ENCODE peak calls at places on chromosomes 2 and 18, in eight cellular contexts. Y, J, X, L, N, F, S and M are unnamed samples.
A peak's percentile ranks its signal among the peaks of the same experiment; 100 is the strongest.

GRCh38 chr18:36532815-36533214 is 235.3 kb downstream of the FHOD3 start:
- DNase-seq in S (no peak), F (no peak), L (no peak), X (no peak), Y (no peak), N (no peak), J (no peak), M (no peak)

GRCh38 chr18:59272221-59272888 is 899 bp downstream of the RAX start:
- DNase-seq in L (no peak), J (no peak), X (no peak), N (no peak), S (peak; percentile 32), F (no peak), Y (no peak), M (no peak)

GRCh38 chr2:241519669-241520068 is 11.3 kb upstream of the STK25 start:
- DNase-seq in X (no peak), F (no peak), N (peak; percentile 19), L (no peak), S (no peak), J (no peak), Y (no peak), M (no peak)

GRCh38 chr2:71223767-71224333 is 3.1 kb downstream of the PAIP2B start:
- DNase-seq in F (peak; percentile 54), N (no peak), L (no peak), X (no peak), S (peak; percentile 52), Y (no peak), J (peak; percentile 64), M (peak; percentile 56)

GRCh38 chr2:241989074-241989473 is 119.5 kb downstream of the RTP5 start:
- DNase-seq in S (no peak), Y (no peak), X (no peak), N (no peak), L (no peak), F (no peak), J (no peak), M (no peak)

GRCh38 chr2:161708350-161708974 is 84.2 kb downstream of the SLC4A10 start:
- DNase-seq in S (no peak), F (no peak), L (no peak), N (no peak), X (no peak), Y (no peak), J (no peak), M (no peak)

GRCh38 chr2:9806298-9806610 is 37.0 kb upstream of the TAF1B start:
- DNase-seq in J (no peak), N (no peak), F (no peak), Y (no peak), S (no peak), X (no peak), L (no peak), M (no peak)

GRCh38 chr2:217183471-217183870 is 323.6 kb upstream of the TNP1 start:
- DNase-seq in S (no peak), F (no peak), Y (no peak), J (no peak), N (no peak), L (no peak), X (no peak), M (no peak)

GRCh38 chr18:28963481-28963880 is 786.6 kb upstream of the CDH2 start:
- DNase-seq in L (no peak), F (peak; percentile 24), Y (no peak), X (no peak), N (no peak), J (no peak), S (no peak), M (no peak)

GRCh38 chr18:63262369-63263335 is 56.9 kb downstream of the BCL2 start:
- DNase-seq in S (no peak), Y (no peak), L (no peak), F (no peak), J (no peak), N (no peak), X (no peak), M (no peak)

GRCh38 chr2:131034122-131035051 is 58.9 kb downstream of the FAM168B start:
- DNase-seq in F (peak; percentile 17), N (no peak), S (peak; percentile 89), J (no peak), L (peak; percentile 42), Y (peak; percentile 38), X (no peak), M (peak; percentile 32)

GRCh38 chr2:9287400-9288059 is 80.9 kb downstream of the ASAP2 start:
- DNase-seq in S (no peak), X (no peak), F (peak; percentile 100), N (no peak), L (no peak), J (no peak), Y (no peak), M (no peak)

GRCh38 chr18:55483472-55483871 is 104.5 kb downstream of the TCF4 start:
- DNase-seq in N (no peak), Y (no peak), L (no peak), S (no peak), X (no peak), F (no peak), J (no peak), M (no peak)